ENCODE peak calls at places on chromosomes 7 and 10, in eight cellular contexts. S is SK-N-SH, I is H1, L is sigmoid colon, O is GM23338, M is endothelial cell of umbilical vein, B is stomach, V is HCT116. K is an unnamed sample. For H3K4me1, the result is how much of the 10 kb centered on the place peaks cover.

GRCh38 chr10:107561136-107561650 is 396.7 kb upstream of the SORCS1 start:
- DNase-seq in S (no peak), L (no peak), O (no peak), I (no peak), V (no peak), B (no peak), M (no peak), K (no peak)

GRCh38 chr10:90306187-90306586 is 551.7 kb downstream of the HTR7 start:
- DNase-seq in I (no peak), S (no peak), B (no peak), M (peak), L (no peak), V (peak), O (no peak), K (no peak)

GRCh38 chr7:50826371-50827172 is 43.9 kb upstream of the GRB10 start:
- DNase-seq in B (no peak), V (peak), O (no peak), M (peak), L (no peak), I (no peak), S (no peak), K (no peak)

GRCh38 chr7:70710011-70710480 is 421.9 kb upstream of the GALNT17 start:
- DNase-seq in V (no peak), S (no peak), B (no peak), L (no peak), O (no peak), I (no peak), M (no peak), K (peak)

GRCh38 chr7:2264158-2264557 is 22.1 kb downstream of the NUDT1 start:
- DNase-seq in V (no peak), O (no peak), S (no peak), I (no peak), M (no peak), L (no peak), B (no peak), K (no peak)

GRCh38 chr10:114541081-114541833 is 116.8 kb downstream of the ABLIM1 start:
- DNase-seq in L (peak), S (no peak), B (peak), O (no peak), I (no peak), M (peak), V (no peak), K (no peak)

GRCh38 chr7:147915781-147916180 is 674.8 kb upstream of the C7orf33 start:
- DNase-seq in M (no peak), S (no peak), L (no peak), V (no peak), I (peak), O (peak), B (no peak), K (no peak)

GRCh38 chr10:131077031-131077430 is 234.5 kb downstream of the TCERG1L start:
- DNase-seq in I (no peak), M (no peak), O (no peak), S (no peak), V (no peak), L (peak), B (no peak), K (no peak)

GRCh38 chr10:11835061-11835460 is 11.9 kb downstream of the PROSER2 start:
- DNase-seq in S (no peak), V (no peak), L (no peak), O (no peak), I (no peak), M (no peak), B (no peak), K (no peak)

GRCh38 chr7:15889501-15889900 is 203.0 kb upstream of the MEOX2 start:
- DNase-seq in M (peak), V (peak), I (no peak), B (no peak), L (no peak), O (peak), S (peak), K (no peak)

GRCh38 chr7:102129636-102130370 is 156.9 kb upstream of the SH2B2 start:
- DNase-seq in M (no peak), S (no peak), I (no peak), O (no peak), L (no peak), B (no peak), V (no peak), K (no peak)

GRCh38 chr7:26850193-26850651 is 14.2 kb downstream of the SKAP2 start:
- DNase-seq in I (no peak), L (no peak), O (no peak), M (no peak), B (no peak), V (no peak), S (no peak), K (no peak)

GRCh38 chr7:138837627-138838026 is 39.6 kb upstream of the ATP6V0A4 start:
- DNase-seq in B (no peak), L (no peak), M (peak), I (no peak), O (no peak), S (no peak), V (no peak), K (no peak)

DNA sequence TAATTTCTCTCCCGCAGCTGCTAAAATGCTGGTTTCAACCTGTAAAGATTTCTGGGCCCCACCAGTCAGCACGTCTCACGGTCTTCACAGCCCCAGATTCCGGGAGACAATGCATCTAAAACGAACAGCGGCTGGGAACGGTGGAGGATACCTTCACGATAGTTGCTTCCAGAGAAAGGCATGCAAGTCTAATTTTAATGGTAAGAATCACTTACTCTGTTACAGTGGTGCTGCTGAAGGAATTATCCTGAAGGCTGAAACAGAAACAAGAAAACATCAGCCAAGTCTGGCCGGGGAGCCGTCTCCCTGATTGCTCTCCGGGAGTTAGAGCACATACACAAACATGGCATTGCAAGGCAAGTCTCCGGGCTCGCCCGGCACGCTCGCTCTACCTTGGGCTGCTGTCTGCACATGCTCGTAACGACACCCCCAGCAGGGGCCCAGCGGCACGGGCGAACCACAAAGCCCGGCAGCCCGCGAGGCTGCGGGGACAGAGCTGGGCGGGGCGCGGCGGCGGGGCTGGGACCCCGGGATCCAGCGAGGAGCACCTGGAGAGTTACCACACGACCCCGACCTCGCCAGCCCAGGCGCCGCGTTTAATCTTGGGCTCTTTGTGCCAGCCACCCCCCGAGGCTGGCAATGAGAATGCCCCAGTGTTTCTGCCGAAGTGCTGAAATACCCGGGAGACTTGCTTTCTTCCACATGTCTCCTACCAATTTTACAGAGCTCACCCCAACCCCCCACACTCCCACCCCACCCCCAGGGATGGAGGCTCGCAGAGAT is at the start of gene FAM13C:
- DNase-seq in M (peak), B (peak), V (no peak), S (peak), L (peak), O (peak), I (peak), K (peak)
- TF ChIP-seq POLR2AphosphoS5 in M (no peak), B (no peak), V (no peak), S (peak), L (no peak), O (no peak), I (peak), K (peak)

GRCh38 chr10:109898666-109899577 is 24.4 kb downstream of the XPNPEP1 start:
- DNase-seq in M (peak), B (no peak), V (no peak), O (no peak), I (no peak), L (no peak), S (no peak), K (no peak)
- H3K4me3 ChIP-seq in M (no peak), B (no peak), V (no peak), O (no peak), I (no peak), L (no peak), S (no peak), K (no peak)

DNA sequence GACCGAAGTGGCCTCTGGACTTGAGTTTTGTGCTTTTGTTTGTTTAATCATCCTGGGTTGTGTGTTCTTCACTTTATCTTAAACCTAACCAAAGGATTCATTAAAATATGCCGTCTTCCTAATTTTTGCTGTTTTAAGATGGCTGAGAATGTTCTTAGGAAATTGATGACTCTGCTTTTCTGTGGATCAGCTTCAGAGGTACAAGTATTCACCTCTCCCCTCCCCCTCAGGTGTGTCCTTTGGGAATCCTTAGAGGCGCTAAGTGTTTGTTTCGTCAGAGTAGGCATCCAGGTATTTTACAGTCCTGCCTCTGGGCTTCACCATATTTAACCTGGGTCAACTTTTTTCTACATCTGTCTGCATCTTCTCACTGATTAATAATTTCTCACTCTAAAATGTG is 1.1 kb downstream of the CCDC126 start:
- DNase-seq in B (no peak), I (no peak), M (no peak), V (peak), O (peak), S (no peak), L (no peak), K (no peak)
- H3K4me1 ChIP-seq in B (half or more), I (under half), M (under half), V (under half), O (under half), S (under half), L (under half), K (under half)

DNA sequence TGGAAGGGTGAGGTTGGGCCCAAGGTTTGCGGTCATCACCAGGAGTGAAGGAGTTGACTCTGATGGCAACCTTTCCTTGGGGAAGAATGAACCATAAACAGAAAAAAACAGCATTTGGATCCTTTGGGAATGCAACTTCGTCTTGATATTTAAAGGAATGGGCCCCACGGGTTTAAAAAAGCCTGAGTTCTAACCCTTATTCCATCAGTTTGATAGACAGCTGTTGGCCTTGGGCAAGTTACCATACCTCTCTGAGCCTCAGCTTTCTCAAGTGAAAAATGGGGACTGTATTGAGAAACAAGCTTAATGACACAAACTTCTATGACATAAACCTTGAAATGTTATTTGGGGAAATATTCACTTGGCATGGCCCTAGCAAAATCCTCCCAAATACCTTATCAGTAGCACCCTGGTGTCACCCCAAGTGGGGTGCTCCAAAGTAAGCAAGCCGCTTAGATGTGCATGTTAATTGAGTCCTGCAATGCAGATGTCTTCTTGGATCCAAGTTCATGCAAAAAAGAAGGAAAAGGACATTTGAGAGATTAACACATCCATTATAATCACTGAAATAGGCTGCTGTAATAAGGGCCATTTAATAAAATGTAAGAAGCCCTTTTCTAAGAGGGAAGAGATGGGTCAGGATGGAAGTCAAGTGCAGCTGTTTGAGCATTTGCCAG is 13.8 kb downstream of the MXI1 start:
- DNase-seq in B (no peak), I (no peak), V (no peak), S (no peak), M (no peak), O (no peak), L (no peak), K (no peak)
- TF ChIP-seq POLR2AphosphoS5 in B (no peak), I (no peak), V (no peak), S (no peak), M (no peak), O (no peak), L (no peak), K (no peak)

DNA sequence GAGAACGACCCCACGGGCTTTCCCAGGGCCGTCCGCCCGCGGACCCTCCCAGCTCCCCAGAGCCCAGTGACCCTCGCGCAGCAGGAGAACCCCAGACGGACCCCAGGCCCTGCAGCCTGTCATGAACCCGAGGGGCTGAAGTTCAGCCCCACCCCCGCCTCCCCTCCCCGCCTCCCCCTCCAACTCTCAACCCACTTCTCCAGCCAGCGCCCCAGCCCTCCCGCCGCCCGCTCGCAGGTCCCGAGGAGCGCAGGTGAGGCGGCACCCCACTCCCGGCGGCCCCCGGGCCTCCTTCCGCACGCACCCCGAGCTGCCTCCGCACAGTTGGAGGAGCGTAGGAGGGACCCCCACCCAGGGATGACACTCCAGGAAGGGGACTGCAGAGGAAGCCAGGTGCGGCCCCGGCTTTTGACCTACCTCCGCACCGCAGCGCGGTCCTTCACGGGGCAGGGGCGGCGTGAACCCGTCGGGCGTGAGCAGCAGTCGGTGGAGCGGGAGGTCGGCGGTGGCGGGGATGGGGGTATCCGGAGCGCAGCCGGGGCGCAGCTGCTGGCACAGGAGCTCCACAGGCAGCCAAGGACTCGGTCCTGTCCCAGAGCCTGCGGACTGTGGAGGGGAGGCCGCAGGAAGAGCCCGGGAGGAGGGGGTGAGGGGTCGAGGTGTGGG is at the start of gene TMEM176A:
- DNase-seq in L (no peak), V (no peak), I (no peak), O (peak), S (no peak), B (no peak), M (no peak), K (no peak)
- H3K4me3 ChIP-seq in L (peak), V (no peak), I (peak), O (peak), S (no peak), B (peak), M (no peak), K (peak)

DNA sequence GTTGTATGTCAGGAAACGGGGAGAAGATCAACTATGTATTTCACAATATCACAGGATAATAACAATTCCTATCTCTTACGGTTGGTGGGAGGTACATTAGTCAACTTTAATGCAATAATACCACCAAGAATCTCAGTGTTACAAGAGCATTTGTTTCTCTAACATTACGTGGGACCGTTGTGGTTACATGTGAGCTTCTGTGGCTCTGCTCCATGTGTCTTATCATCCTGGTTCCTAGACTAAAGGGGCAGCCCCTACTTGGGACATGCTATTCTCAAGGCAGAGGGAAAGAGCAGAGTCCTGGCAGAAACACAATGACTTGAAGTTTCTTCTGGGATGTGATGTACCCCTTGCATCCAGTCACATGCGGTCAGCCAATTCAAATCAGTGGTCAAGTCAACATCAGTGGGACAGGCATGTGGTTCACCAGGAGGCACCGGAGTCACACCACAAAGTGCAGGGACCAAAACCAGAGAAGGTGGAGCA is 2.5 kb upstream of the ZNF22 start:
- DNase-seq in S (no peak), V (no peak), M (no peak), B (no peak), L (peak), O (no peak), I (no peak), K (no peak)
- H3K4me1 ChIP-seq in S (under half), V (under half), M (under half), B (half or more), L (under half), O (under half), I (under half), K (under half)